ENCODE peak calls at places on chromosomes 4 and X, in four cellular contexts. One of them, this sample, is unnamed. For H3K4me1, the result is how much of the 10 kb centered on the place peaks cover.

GRCh38 chr4:54484361-54484760 is 173.4 kb upstream of the KIT start:
- DNase-seq in mesendoderm: no peak
- DNase-seq in HCT116: no peak
- DNase-seq in mammary epithelial cell: peak
- DNase-seq in this sample: no peak

GRCh38 chr4:110540606-110541440 is 64.9 kb downstream of the ENPEP start:
- DNase-seq in mesendoderm: no peak
- DNase-seq in HCT116: no peak
- DNase-seq in mammary epithelial cell: peak
- DNase-seq in this sample: no peak

GRCh38 chrX:93932471-93933220 is 258.6 kb downstream of the FAM133A start:
- DNase-seq in mesendoderm: no peak
- DNase-seq in HCT116: no peak
- DNase-seq in mammary epithelial cell: no peak
- DNase-seq in this sample: no peak

GRCh38 chrX:100863326-100863854 is 10.8 kb downstream of the NOX1 start:
- DNase-seq in mesendoderm: no peak
- DNase-seq in HCT116: no peak
- DNase-seq in mammary epithelial cell: no peak
- DNase-seq in this sample: no peak

GRCh38 chr4:30828290-30828926 is 108.2 kb downstream of the PCDH7 start:
- DNase-seq in mesendoderm: no peak
- DNase-seq in HCT116: peak
- DNase-seq in mammary epithelial cell: peak
- DNase-seq in this sample: no peak

GRCh38 chrX:31580227-31580626 is 508.4 kb upstream of the FTHL17 start:
- DNase-seq in mesendoderm: peak
- DNase-seq in HCT116: no peak
- DNase-seq in mammary epithelial cell: no peak
- DNase-seq in this sample: no peak

GRCh38 chr4:8238061-8238511 is 31.5 kb upstream of the HTRA3 start:
- DNase-seq in mesendoderm: no peak
- DNase-seq in HCT116: no peak
- DNase-seq in mammary epithelial cell: peak
- DNase-seq in this sample: no peak

GRCh38 chr4:20944451-20944850 is 244.2 kb downstream of the PACRGL start:
- DNase-seq in mesendoderm: no peak
- DNase-seq in HCT116: no peak
- DNase-seq in mammary epithelial cell: no peak
- DNase-seq in this sample: no peak

GRCh38 chrX:72123471-72124185 is 8.1 kb downstream of the RTL5 start:
- DNase-seq in mesendoderm: peak
- DNase-seq in HCT116: no peak
- DNase-seq in mammary epithelial cell: no peak
- DNase-seq in this sample: peak

GRCh38 chr4:94588900-94589693 is 137.4 kb downstream of the PDLIM5 start:
- DNase-seq in mesendoderm: no peak
- DNase-seq in HCT116: no peak
- DNase-seq in mammary epithelial cell: no peak
- DNase-seq in this sample: no peak

GRCh38 chrX:101659601-101660063 is at the start of gene ARMCX2:
- DNase-seq in mesendoderm: peak
- DNase-seq in HCT116: no peak
- DNase-seq in mammary epithelial cell: no peak
- DNase-seq in this sample: peak

GRCh38 chr4:185735887-185736286 is 76.1 kb downstream of the SORBS2 start:
- DNase-seq in mesendoderm: no peak
- DNase-seq in HCT116: no peak
- DNase-seq in mammary epithelial cell: no peak
- DNase-seq in this sample: no peak

GRCh38 chr4:185737489-185738037 is 74.4 kb downstream of the SORBS2 start:
- DNase-seq in mesendoderm: no peak
- DNase-seq in HCT116: no peak
- DNase-seq in mammary epithelial cell: no peak
- DNase-seq in this sample: no peak

GRCh38 chr4:185734214-185734613 is 77.8 kb downstream of the SORBS2 start:
- DNase-seq in mesendoderm: no peak
- DNase-seq in HCT116: no peak
- DNase-seq in mammary epithelial cell: no peak
- DNase-seq in this sample: no peak

GRCh38 chr4:185738038-185738552 is 73.9 kb downstream of the SORBS2 start:
- DNase-seq in mesendoderm: no peak
- DNase-seq in HCT116: no peak
- DNase-seq in mammary epithelial cell: no peak
- DNase-seq in this sample: no peak

GRCh38 chr4:185734930-185735329 is 77.1 kb downstream of the SORBS2 start:
- DNase-seq in mesendoderm: no peak
- DNase-seq in HCT116: no peak
- DNase-seq in mammary epithelial cell: no peak
- DNase-seq in this sample: no peak
- H3K4me1 ChIP-seq in mesendoderm: under half
- H3K4me1 ChIP-seq in HCT116: under half
- H3K4me1 ChIP-seq in mammary epithelial cell: under half
- H3K4me1 ChIP-seq in this sample: under half

GRCh38 chrX:107672955-107673378 is 44.7 kb downstream of the PRPS1 start:
- DNase-seq in mesendoderm: peak
- DNase-seq in HCT116: peak
- DNase-seq in mammary epithelial cell: peak
- DNase-seq in this sample: peak

GRCh38 chrX:107674480-107675364 is 46.4 kb downstream of the PRPS1 start:
- DNase-seq in mesendoderm: no peak
- DNase-seq in HCT116: no peak
- DNase-seq in mammary epithelial cell: peak
- DNase-seq in this sample: peak

GRCh38 chrX:107675365-107675654 is 47.0 kb downstream of the PRPS1 start:
- DNase-seq in mesendoderm: no peak
- DNase-seq in HCT116: no peak
- DNase-seq in mammary epithelial cell: no peak
- DNase-seq in this sample: no peak

GRCh38 chrX:107673933-107674479 is 45.7 kb downstream of the PRPS1 start:
- DNase-seq in mesendoderm: no peak
- DNase-seq in HCT116: no peak
- DNase-seq in mammary epithelial cell: peak
- DNase-seq in this sample: peak

DNA sequence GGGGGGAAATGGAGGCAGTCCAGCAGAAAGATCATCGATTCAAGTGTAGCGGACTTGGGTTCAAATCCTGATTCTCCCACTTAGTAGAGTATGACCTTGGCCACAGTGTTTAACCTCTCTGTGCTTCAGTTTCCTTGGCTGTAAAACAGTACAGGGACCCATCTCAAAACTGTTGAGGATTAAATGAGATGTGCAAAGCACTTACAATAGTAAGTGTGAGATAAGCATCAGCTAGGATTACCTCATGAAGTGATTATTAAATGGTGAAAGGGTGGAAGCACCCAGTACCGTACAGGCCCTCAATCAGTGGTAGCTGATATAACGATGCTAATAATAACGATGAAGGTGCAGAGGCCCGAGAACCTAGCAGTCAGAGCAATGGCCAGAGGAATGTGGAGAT is 45.1 kb downstream of the PRPS1 start:
- DNase-seq in mesendoderm: no peak
- DNase-seq in HCT116: no peak
- DNase-seq in mammary epithelial cell: no peak
- DNase-seq in this sample: no peak
- H3K9ac ChIP-seq in mesendoderm: no peak
- H3K9ac ChIP-seq in HCT116: no peak
- H3K9ac ChIP-seq in mammary epithelial cell: peak
- H3K9ac ChIP-seq in this sample: no peak

GRCh38 chrX:10110984-10111363 is 45.8 kb upstream of the CLCN4 start:
- DNase-seq in mesendoderm: no peak
- DNase-seq in HCT116: no peak
- DNase-seq in mammary epithelial cell: no peak
- DNase-seq in this sample: no peak
- H3K4me1 ChIP-seq in mesendoderm: under half
- H3K4me1 ChIP-seq in HCT116: under half
- H3K4me1 ChIP-seq in mammary epithelial cell: under half
- H3K4me1 ChIP-seq in this sample: under half

GRCh38 chr4:1632109-1633104 is 51.7 kb downstream of the FAM53A start:
- DNase-seq in mesendoderm: no peak
- DNase-seq in HCT116: no peak
- DNase-seq in mammary epithelial cell: no peak
- DNase-seq in this sample: no peak

GRCh38 chr4:1628892-1629703 is 55.0 kb downstream of the FAM53A start:
- DNase-seq in mesendoderm: peak
- DNase-seq in HCT116: peak
- DNase-seq in mammary epithelial cell: peak
- DNase-seq in this sample: peak

GRCh38 chr4:1631136-1631535 is 53.0 kb downstream of the FAM53A start:
- DNase-seq in mesendoderm: no peak
- DNase-seq in HCT116: no peak
- DNase-seq in mammary epithelial cell: no peak
- DNase-seq in this sample: no peak

GRCh38 chr4:1629704-1630093 is 54.4 kb downstream of the FAM53A start:
- DNase-seq in mesendoderm: no peak
- DNase-seq in HCT116: no peak
- DNase-seq in mammary epithelial cell: no peak
- DNase-seq in this sample: no peak

GRCh38 chr4:1630266-1630665 is 53.8 kb downstream of the FAM53A start:
- DNase-seq in mesendoderm: no peak
- DNase-seq in HCT116: no peak
- DNase-seq in mammary epithelial cell: no peak
- DNase-seq in this sample: no peak
- H3K9ac ChIP-seq in mesendoderm: no peak
- H3K9ac ChIP-seq in HCT116: no peak
- H3K9ac ChIP-seq in mammary epithelial cell: no peak
- H3K9ac ChIP-seq in this sample: no peak